ENCODE peak calls at places on chromosomes 3 and 15, in ten cellular contexts. O is putamen; B is A673; L is T-helper 2 cell; T is A172; I is NCI-H460; E is sciatic nerve; M is naive thymus-derived CD8-positive, alpha-beta T cell; D is osteocyte; F is head of caudate nucleus. S is an unnamed sample.

GRCh38 chr15:92023971-92024370 is 170.5 kb downstream of the SLCO3A1 start:
- DNase-seq in M (no peak), E (no peak), I (no peak), L (no peak), B (no peak), D (no peak), O (no peak), T (no peak), F (no peak), S (no peak)

GRCh38 chr3:72593881-72594397 is 254.3 kb downstream of the SHQ1 start:
- DNase-seq in O (no peak), B (no peak), T (no peak), I (no peak), L (no peak), D (no peak), E (no peak), M (no peak), F (no peak), S (peak; percentile 3)

GRCh38 chr3:105767776-105768175 is 101.0 kb downstream of the CBLB start:
- DNase-seq in O (no peak), F (no peak), D (no peak), B (no peak), T (no peak), E (no peak), L (no peak), I (no peak), M (no peak), S (no peak)

GRCh38 chr3:48405343-48405881 is 24.5 kb downstream of the PLXNB1 start:
- DNase-seq in I (no peak), B (no peak), M (no peak), L (no peak), F (no peak), E (peak; percentile 52), O (no peak), T (no peak), D (peak; percentile 84), S (no peak)

GRCh38 chr3:30161370-30161769 is 445.0 kb upstream of the TGFBR2 start:
- DNase-seq in O (no peak), E (no peak), L (no peak), M (no peak), T (no peak), D (no peak), F (no peak), I (no peak), B (no peak), S (peak; percentile 43)

GRCh38 chr15:67750371-67750770 is 74.9 kb upstream of the SKOR1 start:
- DNase-seq in D (no peak), I (no peak), T (no peak), E (no peak), F (no peak), O (no peak), L (no peak), B (no peak), M (no peak), S (no peak)

GRCh38 chr3:179100652-179101051 is 29.0 kb upstream of the ZMAT3 start:
- DNase-seq in E (no peak), F (no peak), T (peak; percentile 47), L (no peak), O (no peak), M (no peak), D (no peak), B (no peak), I (no peak), S (peak; percentile 6)

GRCh38 chr3:41768363-41768762 is 193.5 kb downstream of the ULK4 start:
- DNase-seq in M (no peak), D (no peak), T (no peak), B (no peak), I (no peak), O (no peak), L (no peak), F (no peak), E (no peak), S (no peak)

GRCh38 chr3:37945407-37945802 is 45.2 kb upstream of the VILL start:
- DNase-seq in B (no peak), D (no peak), L (no peak), E (no peak), O (no peak), F (no peak), T (no peak), M (no peak), I (no peak), S (no peak)

GRCh38 chr3:30576946-30577345 is 29.5 kb upstream of the TGFBR2 start:
- DNase-seq in O (no peak), E (no peak), F (no peak), D (no peak), B (no peak), I (no peak), T (no peak), M (no peak), L (no peak), S (peak; percentile 8)

GRCh38 chr3:3827111-3827510 is 27.9 kb downstream of the LRRN1 start:
- DNase-seq in F (no peak), D (no peak), L (no peak), E (no peak), I (no peak), O (no peak), T (no peak), B (no peak), M (no peak), S (no peak)

GRCh38 chr15:55268054-55268695 is 21.4 kb downstream of the RAB27A start:
- DNase-seq in B (no peak), T (no peak), I (no peak), M (no peak), F (no peak), O (no peak), L (no peak), E (no peak), D (no peak), S (no peak)

GRCh38 chr15:38308242-38308641 is 55.6 kb downstream of the SPRED1 start:
- DNase-seq in F (no peak), L (no peak), B (no peak), D (no peak), E (no peak), O (no peak), I (no peak), T (no peak), M (no peak), S (no peak)

GRCh38 chr15:55279746-55280351 is 9.8 kb downstream of the RAB27A start:
- DNase-seq in M (peak; percentile 16), L (peak; percentile 34), D (no peak), O (no peak), I (no peak), E (no peak), F (no peak), B (no peak), T (peak; percentile 96), S (peak; percentile 95)

S was measured in astrocyte.